ENCODE peak calls at places on chromosomes 7 and 10, in four cellular contexts. F, N, O and Y are unnamed samples.

GRCh38 chr7:151175793-151176311 is 8.4 kb upstream of the GBX1 start:
- DNase-seq in O (peak; percentile 72), F (no peak), N (no peak), Y (peak; percentile 10)

GRCh38 chr7:47143344-47143743 is 438.6 kb downstream of the TNS3 start:
- DNase-seq in O (no peak), N (no peak), F (no peak), Y (no peak)

GRCh38 chr10:22029450-22030236 is 26.1 kb upstream of the DNAJC1 start:
- DNase-seq in F (no peak), N (no peak), O (no peak), Y (no peak)

GRCh38 chr10:125146791-125147604 is 13.4 kb downstream of the CTBP2 start:
- DNase-seq in N (no peak), O (no peak), F (no peak), Y (no peak)

GRCh38 chr7:100506356-100506930 is 22.7 kb downstream of the NYAP1 start:
- DNase-seq in O (no peak), N (no peak), F (no peak), Y (no peak)

GRCh38 chr7:99170730-99171074 is 26.8 kb upstream of the SMURF1 start:
- DNase-seq in N (no peak), F (no peak), O (no peak), Y (no peak)

GRCh38 chr7:51970961-51971655 is 654.5 kb upstream of the COBL start:
- DNase-seq in N (no peak), F (no peak), O (no peak), Y (no peak)

GRCh38 chr10:71532878-71533277 is 136.2 kb downstream of the CDH23 start:
- DNase-seq in F (no peak), N (no peak), O (peak; percentile 12), Y (no peak)

GRCh38 chr7:6615853-6616555 is 594 bp downstream of the ZNF853 start:
- DNase-seq in F (no peak), N (peak; percentile 25), O (peak; percentile 79), Y (no peak)

GRCh38 chr7:124550036-124550435 is 215.6 kb downstream of the GPR37 start:
- DNase-seq in O (no peak), F (no peak), N (no peak), Y (no peak)

GRCh38 chr10:62911210-62911963 is 95.2 kb upstream of the EGR2 start:
- DNase-seq in N (no peak), O (no peak), F (no peak), Y (no peak)

GRCh38 chr7:78062214-78062613 is 263.6 kb downstream of the PHTF2 start:
- DNase-seq in F (no peak), N (no peak), O (no peak), Y (no peak)

GRCh38 chr7:33447980-33448379 is 318.6 kb downstream of the BBS9 start:
- DNase-seq in N (no peak), F (no peak), O (no peak), Y (no peak)

GRCh38 chr10:13587367-13587766 is 602 bp downstream of the PRPF18 start:
- DNase-seq in O (no peak), N (no peak), F (peak; percentile 9), Y (no peak)

GRCh38 chr10:24556746-24557742 is 166.6 kb downstream of the ARHGAP21 start:
- DNase-seq in O (no peak), F (peak; percentile 67), N (no peak), Y (no peak)

GRCh38 chr10:43197834-43198681 is 59.8 kb downstream of the CSGALNACT2 start:
- DNase-seq in F (peak; percentile 37), O (peak; percentile 63), N (no peak), Y (no peak)

GRCh38 chr7:136114966-136115762 is 138.0 kb upstream of the MTPN start:
- DNase-seq in F (peak; percentile 80), O (peak; percentile 47), N (no peak), Y (no peak)

GRCh38 chr10:124155781-124156401 is 62.5 kb upstream of the CHST15 start:
- DNase-seq in N (no peak), F (no peak), O (no peak), Y (no peak)

GRCh38 chr7:109335951-109336350 is 766.3 kb downstream of the DNAJB9 start:
- DNase-seq in O (no peak), F (no peak), N (no peak), Y (no peak)

GRCh38 chr10:126504051-126504760 is 115.9 kb upstream of the ADAM12 start:
- DNase-seq in N (peak; percentile 32), O (peak; percentile 72), F (peak; percentile 36), Y (no peak)

GRCh38 chr10:128846927-128847326 is 620.1 kb upstream of the MGMT start:
- DNase-seq in N (no peak), F (no peak), O (no peak), Y (no peak)

GRCh38 chr7:98730331-98730730 is 113.2 kb downstream of the NPTX2 start:
- DNase-seq in F (no peak), O (no peak), N (no peak), Y (no peak)

GRCh38 chr10:71995880-71996597 is 31.8 kb downstream of the CHST3 start:
- DNase-seq in O (no peak), N (no peak), F (no peak), Y (no peak)

GRCh38 chr10:132576671-132577349 is 39.2 kb downstream of the INPP5A start:
- DNase-seq in F (no peak), N (no peak), O (peak; percentile 61), Y (no peak)

GRCh38 chr7:26305048-26305868 is 13.6 kb downstream of the SNX10 start:
- DNase-seq in N (no peak), O (no peak), F (peak; percentile 51), Y (no peak)

GRCh38 chr7:47503283-47503682 is 78.6 kb downstream of the TNS3 start:
- DNase-seq in N (no peak), F (no peak), O (no peak), Y (no peak)

GRCh38 chr10:86648706-86649426 is 5.5 kb upstream of the OPN4 start:
- DNase-seq in F (peak; percentile 0), N (no peak), O (no peak), Y (no peak)

DNA sequence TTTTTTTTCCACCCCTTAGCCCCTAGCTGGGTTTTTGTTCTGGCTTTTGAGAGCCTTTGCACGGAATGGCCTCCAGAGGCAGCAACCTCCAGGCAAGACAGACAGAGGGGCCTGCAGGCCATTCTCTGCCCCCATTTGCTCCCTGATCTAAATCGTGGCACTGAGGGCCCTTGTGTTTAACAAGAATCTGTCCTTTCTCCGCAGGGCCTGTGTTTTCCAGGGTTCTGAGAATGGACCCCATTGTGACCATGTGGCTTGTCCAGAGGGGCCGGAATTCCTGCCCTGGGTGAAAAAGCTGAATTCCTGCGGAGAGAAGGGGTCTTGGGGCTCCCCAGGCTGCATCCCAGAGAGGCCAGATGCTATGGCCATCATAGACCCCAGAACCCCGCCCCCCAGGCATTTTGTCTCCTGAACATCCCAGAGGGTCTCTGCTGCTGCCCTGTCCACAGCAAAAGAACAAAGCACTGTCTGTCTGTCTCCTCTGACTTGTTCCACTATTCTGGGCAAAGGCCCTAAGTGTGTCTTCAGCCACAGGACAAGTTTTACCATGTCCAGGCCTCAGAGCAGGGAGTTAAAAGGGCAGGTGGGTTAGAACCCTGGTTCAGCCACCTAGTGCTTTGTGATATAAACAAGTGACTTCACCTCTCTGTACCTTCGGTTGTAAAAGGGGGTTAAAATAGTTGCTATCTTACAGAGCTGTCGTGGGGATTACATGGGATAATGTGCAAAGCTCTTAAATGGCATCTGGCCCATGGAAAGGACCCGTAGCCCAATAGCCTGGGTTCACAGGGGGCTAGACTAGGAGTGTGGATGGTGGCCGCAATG is 155.6 kb downstream of the SH3PXD2A start:
- DNase-seq in O (peak; percentile 16), N (no peak), F (no peak), Y (no peak)
- TF ChIP-seq CTCF in O (no peak), N (no peak), F (no peak), Y (no peak)

DNA sequence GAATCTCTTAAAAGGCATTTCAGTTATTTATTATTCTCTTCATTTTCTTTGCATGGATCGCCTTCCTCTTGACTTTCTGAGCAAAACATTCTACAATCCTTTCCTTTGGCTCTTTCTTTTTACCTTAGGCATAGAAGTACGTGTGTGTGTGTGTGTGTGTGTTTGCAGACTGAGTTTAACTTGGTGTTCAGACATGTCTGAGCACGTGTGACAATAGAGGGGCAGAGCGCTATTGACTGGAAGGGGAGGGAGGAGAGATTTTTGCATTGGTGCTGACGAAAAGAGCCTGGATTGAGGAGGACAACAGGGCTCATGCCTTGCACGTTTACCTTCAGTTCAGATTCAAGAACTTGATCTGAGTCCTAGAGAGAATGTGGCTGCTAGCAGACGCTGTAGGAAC is 129.8 kb downstream of the SEC23IP start:
- DNase-seq in F (no peak), N (no peak), O (no peak), Y (no peak)
- TF ChIP-seq CTCF in F (no peak), N (no peak), O (no peak), Y (no peak)

DNA sequence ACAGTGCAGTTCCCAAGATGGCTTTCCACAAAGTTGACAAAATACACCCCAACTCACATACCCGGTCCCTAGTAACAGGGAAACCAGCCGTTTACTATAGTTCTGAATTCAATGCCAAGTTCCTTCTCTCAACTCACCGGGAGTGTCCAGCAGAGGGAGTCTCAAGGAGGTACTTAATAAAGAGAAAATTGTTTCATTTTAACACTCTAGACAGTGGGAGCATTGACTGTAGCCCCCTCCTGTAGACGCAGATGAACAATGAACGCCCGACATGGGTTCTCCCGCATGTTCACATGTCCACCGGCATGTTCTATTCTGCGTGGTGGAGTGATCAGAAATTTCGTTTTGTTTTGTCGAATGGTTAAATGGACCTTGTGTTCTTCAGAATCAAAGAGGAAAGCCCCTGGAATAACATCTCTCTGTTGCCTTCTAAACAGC is 1.9 kb downstream of the HIPK2 start:
- DNase-seq in F (peak; percentile 87), O (no peak), N (peak; percentile 21), Y (peak; percentile 25)
- TF ChIP-seq CTCF in F (peak; percentile 64), O (peak; percentile 59), N (peak; percentile 73), Y (no peak)

DNA sequence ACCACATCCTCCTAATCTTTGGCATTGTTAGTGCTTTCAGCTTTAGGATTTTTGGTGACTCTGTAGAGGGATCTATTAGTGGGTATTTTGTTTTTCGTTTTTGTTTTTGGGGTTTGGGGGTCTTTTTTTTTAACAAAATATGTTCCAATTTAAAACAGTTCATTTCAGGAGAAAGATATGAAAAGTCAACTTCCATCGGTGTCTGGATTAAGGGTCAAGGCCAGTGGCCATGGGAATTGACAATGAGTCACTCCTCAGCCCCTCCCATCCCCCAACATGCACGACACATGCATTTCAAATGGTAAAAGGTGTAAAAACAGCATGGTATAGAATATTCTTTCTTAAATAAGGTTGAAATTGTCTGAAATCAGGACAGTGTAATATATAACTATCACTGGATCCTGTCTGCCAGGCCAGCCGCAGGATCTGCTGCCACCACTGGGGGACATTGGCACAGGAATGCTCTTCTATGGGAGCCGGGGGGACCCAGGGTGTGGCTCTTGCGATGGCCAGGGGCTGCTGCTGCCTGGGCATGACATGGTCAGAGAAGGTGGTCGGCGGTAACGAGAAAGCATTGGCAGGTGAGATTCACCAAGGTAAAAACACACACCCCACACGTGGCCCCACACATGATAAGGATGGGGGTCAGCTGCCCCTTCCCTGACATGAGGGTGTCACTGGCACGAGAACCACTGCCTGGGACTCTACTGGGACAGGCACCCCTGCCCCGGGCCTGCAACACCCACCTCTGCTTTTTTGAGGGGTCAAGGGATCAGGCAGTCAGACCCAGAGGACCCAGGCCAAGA is 126.2 kb upstream of the KCTD7 start:
- DNase-seq in N (no peak), F (no peak), O (no peak), Y (no peak)
- TF ChIP-seq CTCF in N (peak; percentile 21), F (no peak), O (no peak), Y (no peak)

DNA sequence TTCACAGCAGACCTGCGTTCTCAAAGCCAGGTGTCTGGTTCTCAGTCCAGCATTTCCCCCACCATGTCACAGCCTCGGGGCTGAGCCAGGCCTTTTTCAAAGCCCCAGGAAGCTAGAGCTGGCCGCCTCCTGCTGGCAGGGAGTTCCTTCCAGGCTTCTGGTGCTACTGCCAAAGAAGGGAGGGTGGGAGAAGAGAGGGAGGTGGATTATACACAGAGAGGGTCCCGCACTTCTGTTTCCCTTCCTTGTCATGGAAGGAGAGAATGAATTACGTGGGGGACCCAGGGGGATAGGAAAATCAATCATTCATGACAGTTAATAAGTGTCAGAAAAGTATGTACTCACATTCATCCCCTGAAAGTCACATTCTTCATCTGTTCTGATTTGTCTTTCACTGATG is 600 bp upstream of the LGI1 start:
- DNase-seq in N (no peak), F (no peak), O (no peak), Y (no peak)
- TF ChIP-seq CTCF in N (no peak), F (no peak), O (no peak), Y (no peak)